ENCODE peak calls at places on chromosomes 3 and 15, in four cellular contexts. N is K562, H is H1, B is HepG2. U is an unnamed sample.

GRCh38 chr3:112925560-112925959 is 49.3 kb downstream of the CD200R1 start:
- DNase-seq in N (no peak), B (no peak), H (no peak), U (no peak)

GRCh38 chr3:50192689-50193141 is 1.3 kb downstream of the GNAT1 start:
- DNase-seq in N (peak), H (peak), B (peak), U (peak)

GRCh38 chr15:37103475-37104071 is 3.2 kb upstream of the MEIS2 start:
- DNase-seq in H (no peak), B (no peak), N (no peak), U (no peak)

GRCh38 chr15:59649603-59650002 is 7.7 kb downstream of the GTF2A2 start:
- DNase-seq in H (no peak), N (no peak), B (no peak), U (no peak)

GRCh38 chr15:22939051-22939450 is 41.1 kb downstream of the CYFIP1 start:
- DNase-seq in B (no peak), H (no peak), N (no peak), U (no peak)

GRCh38 chr15:52154896-52155865 is 36.0 kb downstream of the GNB5 start:
- DNase-seq in H (no peak), B (no peak), N (no peak), U (no peak)

GRCh38 chr3:181966387-181966786 is 254.7 kb downstream of the SOX2 start:
- DNase-seq in H (no peak), N (no peak), B (no peak), U (no peak)

GRCh38 chr15:27743638-27744037 is 355.5 kb downstream of the OCA2 start:
- DNase-seq in B (no peak), N (no peak), H (no peak), U (no peak)

GRCh38 chr15:67775998-67776397 is 49.3 kb upstream of the SKOR1 start:
- DNase-seq in N (no peak), B (no peak), H (no peak), U (no peak)

GRCh38 chr3:80533553-80533952 is 765.8 kb upstream of the ROBO1 start:
- DNase-seq in B (no peak), N (no peak), H (no peak), U (no peak)

GRCh38 chr3:129741794-129742193 is 135.3 kb upstream of the PLXND1 start:
- DNase-seq in H (no peak), N (no peak), B (no peak), U (no peak)

GRCh38 chr15:38603271-38603670 is 38.7 kb upstream of the RASGRP1 start:
- DNase-seq in H (no peak), B (no peak), N (peak), U (peak)

GRCh38 chr3:178236555-178237277 is 299.5 kb upstream of the KCNMB2 start:
- DNase-seq in H (no peak), B (no peak), N (no peak), U (no peak)

GRCh38 chr15:61335998-61336648 is 107.0 kb upstream of the RORA start:
- DNase-seq in B (no peak), N (no peak), H (no peak), U (no peak)

GRCh38 chr15:65862682-65863081 is 6.6 kb upstream of the RAB11A start:
- DNase-seq in B (peak), H (peak), N (peak), U (peak)

GRCh38 chr3:179266701-179267211 is 15.8 kb upstream of the KCNMB3 start:
- DNase-seq in N (no peak), B (no peak), H (no peak), U (no peak)

GRCh38 chr3:15499536-15499935 is 22.0 kb downstream of the COLQ start:
- DNase-seq in B (no peak), N (no peak), H (no peak), U (no peak)

GRCh38 chr3:142595581-142595950 is 627 bp upstream of the PLS1 start:
- DNase-seq in H (no peak), B (peak), N (peak), U (no peak)

GRCh38 chr3:23747841-23748240 is 57.9 kb upstream of the UBE2E1 start:
- DNase-seq in H (no peak), B (no peak), N (no peak), U (no peak)
- TF ChIP-seq ATF2 in H (no peak), B (no peak), N (no peak), U (no peak)

DNA sequence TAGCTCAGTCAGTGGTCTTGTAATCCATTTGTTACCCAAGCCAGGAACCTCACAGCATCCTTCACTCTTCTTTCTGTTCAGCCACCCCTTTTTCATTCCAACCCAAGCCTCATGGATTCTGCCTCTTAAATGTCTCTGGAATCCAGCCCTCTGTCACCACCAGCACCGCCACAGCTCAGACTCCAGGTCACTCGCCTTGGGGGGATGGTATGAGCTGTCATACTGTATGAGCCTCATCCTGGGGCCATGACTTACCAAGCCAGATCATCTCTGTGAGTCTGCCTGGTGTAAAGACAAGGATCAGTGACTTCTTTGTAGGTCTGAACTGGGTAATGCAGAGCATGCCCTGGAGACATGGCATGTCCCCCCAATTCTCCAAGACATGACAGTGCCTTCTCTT is 79.6 kb downstream of the PGPEP1L start:
- DNase-seq in H (no peak), B (no peak), N (no peak), U (no peak)
- TF ChIP-seq JUN in H (no peak), B (no peak), N (no peak), U (no peak)

DNA sequence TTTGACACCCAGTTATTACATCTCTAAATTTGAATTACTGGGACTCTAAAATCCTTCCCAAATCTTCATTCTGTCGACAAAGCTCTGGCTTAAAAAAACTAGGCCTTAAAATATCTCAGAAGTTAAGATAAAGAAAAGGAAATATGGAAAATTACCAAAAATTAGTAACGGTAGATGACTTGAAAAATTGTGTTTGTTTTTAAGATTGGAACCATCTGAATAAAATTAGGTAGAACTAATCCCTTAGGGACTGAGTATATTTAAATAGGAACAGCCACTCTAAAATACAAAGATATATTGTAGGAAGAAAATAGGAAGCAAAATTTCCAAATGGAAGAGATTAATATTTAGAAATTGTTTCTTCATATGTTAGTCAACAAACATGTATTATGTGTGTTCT is 45.1 kb upstream of the CHMP2B start:
- DNase-seq in N (no peak), H (no peak), B (no peak), U (no peak)
- TF ChIP-seq ATF2 in N (no peak), H (no peak), B (no peak), U (no peak)

DNA sequence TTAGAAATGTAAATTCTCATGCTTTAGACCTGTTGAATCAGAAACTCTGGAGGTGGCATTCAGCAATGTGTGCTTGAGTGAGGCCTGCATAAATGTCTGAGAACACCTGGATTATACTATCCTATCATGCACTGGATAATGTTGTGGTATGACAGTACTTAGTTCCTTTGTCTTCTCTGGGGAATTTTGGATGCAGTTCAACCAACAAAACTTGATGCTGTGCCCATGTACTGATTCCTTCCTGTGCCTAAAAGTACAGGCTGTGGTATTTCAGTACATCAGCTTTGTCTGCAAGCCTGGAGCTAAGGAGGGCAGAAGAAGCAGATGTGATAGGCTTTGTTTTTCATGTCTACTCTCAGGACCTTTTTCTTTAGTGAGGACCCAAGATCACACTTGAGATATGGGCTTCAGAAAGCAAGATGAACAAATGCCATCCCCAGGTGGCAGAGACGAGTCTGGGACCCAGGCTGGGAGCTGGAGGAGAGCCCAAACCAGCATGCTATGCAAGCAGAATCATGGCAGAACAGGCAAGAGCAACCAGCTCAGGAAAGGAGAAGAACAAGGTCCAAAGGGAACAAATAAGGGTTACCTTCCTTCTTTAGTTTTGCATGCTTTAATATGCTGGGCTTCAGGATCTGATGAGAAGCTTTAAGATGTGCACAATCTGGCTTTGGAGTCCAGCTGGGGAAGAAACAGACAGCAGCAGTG is 124.7 kb downstream of the MYRIP start:
- DNase-seq in H (no peak), B (no peak), N (no peak), U (no peak)
- TF ChIP-seq JUN in H (no peak), B (no peak), N (no peak), U (no peak)

DNA sequence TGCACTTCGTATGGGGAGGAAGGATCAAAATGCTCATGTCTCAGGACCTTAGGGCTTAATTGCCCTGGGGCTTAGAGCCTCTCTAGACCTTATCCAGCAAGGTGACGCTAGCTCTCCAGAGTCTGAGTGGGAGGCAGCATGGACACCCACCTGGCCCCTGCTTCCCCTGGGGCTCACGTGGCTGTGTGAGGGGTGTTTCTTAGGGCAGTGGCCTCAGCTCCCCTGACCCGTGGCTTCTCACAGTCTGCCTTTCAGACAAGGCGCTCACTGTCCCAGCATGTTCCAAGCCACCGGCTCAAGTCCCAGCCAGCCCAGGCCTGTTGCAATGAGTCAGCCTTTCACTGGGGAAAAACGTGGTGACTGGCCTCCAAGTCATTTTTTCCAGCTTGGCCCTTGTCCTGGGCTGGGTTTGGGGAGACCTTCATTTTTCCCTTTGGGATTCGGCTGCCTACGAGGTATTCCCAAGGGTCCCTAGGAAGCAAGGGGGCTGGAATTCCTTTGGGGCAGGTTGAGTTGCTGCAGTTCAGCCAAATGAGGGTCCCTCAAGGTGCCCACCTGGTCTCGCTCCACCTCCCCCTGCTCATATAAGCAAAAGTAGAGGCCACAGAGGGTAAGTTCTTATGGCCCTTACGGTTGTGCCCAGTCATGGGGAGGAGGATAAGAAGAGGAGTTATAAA is 15.7 kb downstream of the BHLHE40 start:
- DNase-seq in B (peak), N (peak), H (no peak), U (no peak)
- TF ChIP-seq ATF2 in B (no peak), N (no peak), H (no peak), U (no peak)

GRCh38 chr3:2568929-2569328 is 470.3 kb downstream of the CNTN4 start:
- DNase-seq in B (no peak), N (no peak), H (no peak), U (no peak)
- TF ChIP-seq JUN in B (no peak), N (no peak), H (no peak), U (no peak)

GRCh38 chr3:195905970-195906864 is 2.1 kb downstream of the TNK2 start:
- DNase-seq in N (no peak), H (no peak), B (no peak), U (no peak)
- TF ChIP-seq ATF2 in N (no peak), H (no peak), B (no peak), U (no peak)

DNA sequence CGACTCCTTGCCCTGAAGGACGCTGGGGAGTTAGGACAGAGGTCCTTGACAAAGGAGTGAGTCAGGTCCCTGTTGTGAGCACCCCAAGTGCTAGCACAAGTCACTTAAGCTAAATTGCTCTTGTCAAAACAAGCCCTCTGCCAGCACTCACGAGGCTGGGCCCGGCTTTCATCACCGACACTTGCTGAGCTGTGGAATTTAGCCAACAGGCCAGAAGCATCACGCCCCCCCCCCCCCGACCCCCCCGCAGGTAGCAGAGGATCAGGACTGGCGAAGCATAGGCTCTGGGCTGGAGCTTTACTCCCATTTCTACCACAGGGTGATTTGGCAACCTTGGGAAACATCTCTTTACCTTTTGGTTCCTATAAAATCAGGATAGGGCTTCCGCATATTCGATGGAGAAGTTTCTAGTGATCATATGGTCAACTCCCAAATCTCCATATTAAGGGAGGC is 75.3 kb downstream of the ADCY5 start:
- DNase-seq in N (no peak), H (no peak), B (no peak), U (no peak)
- TF ChIP-seq JUN in N (no peak), H (no peak), B (no peak), U (no peak)

GRCh38 chr15:76964157-76964556 is 30.8 kb upstream of the PSTPIP1 start:
- DNase-seq in B (no peak), N (no peak), H (no peak), U (no peak)

GRCh38 chr15:76961277-76962010 is 29.9 kb downstream of the RCN2 start:
- DNase-seq in N (no peak), H (no peak), B (no peak), U (no peak)

GRCh38 chr15:76962337-76963013 is 30.9 kb downstream of the RCN2 start:
- DNase-seq in N (peak), H (no peak), B (no peak), U (no peak)

GRCh38 chr15:76967067-76967466 is 27.9 kb upstream of the PSTPIP1 start:
- DNase-seq in H (no peak), B (no peak), N (no peak), U (no peak)

DNA sequence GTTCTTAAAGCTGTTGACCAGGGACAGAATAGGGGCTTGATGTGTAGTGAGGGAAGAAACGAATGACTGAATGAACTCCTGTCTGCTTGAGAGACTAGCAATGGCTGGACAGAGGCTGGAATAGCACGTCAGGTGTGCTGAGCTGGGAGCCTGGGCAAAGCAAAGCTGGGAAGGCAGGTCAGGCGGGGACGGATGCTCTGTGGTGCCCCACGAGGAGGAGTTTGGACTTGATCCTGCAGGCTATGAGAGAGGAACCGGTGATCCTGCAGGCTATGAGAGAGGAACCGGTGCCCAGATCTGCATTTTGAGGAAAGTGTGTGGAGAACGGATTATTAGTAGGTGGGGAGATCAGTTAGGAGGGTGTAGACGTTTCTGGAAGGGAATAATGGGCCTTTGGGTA is 31.3 kb upstream of the PSTPIP1 start:
- DNase-seq in B (peak), N (peak), H (no peak), U (peak)
- TF ChIP-seq ATF2 in B (no peak), N (no peak), H (no peak), U (no peak)

GRCh38 chr3:37761583-37761982 is 100.1 kb upstream of the CTDSPL start:
- DNase-seq in B (no peak), N (no peak), H (no peak), U (no peak)

GRCh38 chr3:37761043-37761442 is 100.6 kb upstream of the CTDSPL start:
- DNase-seq in N (no peak), H (no peak), B (no peak), U (no peak)

GRCh38 chr3:37763338-37763737 is 98.3 kb upstream of the CTDSPL start:
- DNase-seq in N (no peak), H (no peak), B (no peak), U (no peak)

GRCh38 chr3:37762286-37762685 is 99.4 kb upstream of the CTDSPL start:
- DNase-seq in B (no peak), H (no peak), N (no peak), U (no peak)

DNA sequence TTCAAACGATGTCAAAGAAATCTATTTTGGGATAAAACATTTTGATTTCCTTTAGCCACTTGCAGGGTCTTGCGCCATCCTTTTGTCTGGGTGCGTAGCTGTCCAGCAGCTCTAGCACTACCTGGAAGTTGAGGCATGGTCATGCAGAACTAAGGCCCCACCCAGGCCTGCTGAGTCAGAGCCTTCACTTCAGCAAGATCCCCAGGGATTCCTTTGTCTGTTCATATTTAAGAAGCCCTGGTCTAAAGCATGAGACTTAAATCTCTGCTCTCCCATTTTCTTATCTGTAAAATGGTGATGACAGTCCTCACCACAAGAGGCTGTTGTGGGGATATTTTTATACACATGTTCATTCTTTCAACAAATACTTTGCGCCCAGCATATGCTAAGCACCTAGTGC is 99.0 kb upstream of the CTDSPL start:
- DNase-seq in H (no peak), B (no peak), N (peak), U (no peak)
- TF ChIP-seq JUN in H (no peak), B (no peak), N (no peak), U (no peak)